ENCODE peak calls at places on chromosomes 4 and X, in five cellular contexts. L is iris pigment epithelial cell, C is AG08395, P is germinal center, J is mammary epithelial cell. H is an unnamed sample.

GRCh38 chr4:108270466-108271450 is 102.0 kb upstream of the LEF1 start:
- DNase-seq in L (peak), C (peak), P (no peak), J (peak), H (no peak)

GRCh38 chrX:54492340-54492739 is 3.7 kb downstream of the FGD1 start:
- DNase-seq in L (peak), C (peak), P (no peak), J (no peak), H (no peak)

GRCh38 chr4:117227925-117228324 is 142.5 kb upstream of the TRAM1L1 start:
- DNase-seq in L (no peak), C (no peak), P (no peak), J (no peak), H (no peak)

GRCh38 chr4:90951037-90951436 is 823.8 kb downstream of the CCSER1 start:
- DNase-seq in L (peak), C (no peak), P (no peak), J (peak), H (no peak)

GRCh38 chrX:119880552-119881437 is 9.2 kb downstream of the NDUFA1 start:
- DNase-seq in L (peak), C (peak), P (peak), J (peak), H (no peak)

GRCh38 chr4:23932935-23933334 is 43.1 kb upstream of the PPARGC1A start:
- DNase-seq in L (no peak), C (peak), P (no peak), J (no peak), H (no peak)

GRCh38 chrX:53074987-53075386 is 7.2 kb upstream of the TSPYL2 start:
- DNase-seq in L (no peak), C (no peak), P (no peak), J (no peak), H (no peak)

GRCh38 chr4:150379454-150379853 is 202.5 kb upstream of the MAB21L2 start:
- DNase-seq in L (peak), C (no peak), P (no peak), J (peak), H (no peak)

H was measured in GM19239.